ENCODE peak calls at places on chromosomes 13 and 19, in six cellular contexts. P, U, O, K, S and I are unnamed samples.

GRCh38 chr19:45501730-45502014 is 3.4 kb downstream of the PPM1N start:
- DNase-seq in U (no peak), O (no peak), P (no peak), S (no peak), K (no peak), I (no peak)

GRCh38 chr19:8041553-8041952 is 11.0 kb upstream of the CCL25 start:
- DNase-seq in O (no peak), U (no peak), K (no peak), S (no peak), P (no peak), I (no peak)

GRCh38 chr19:38656171-38656981 is 8.9 kb downstream of the ACTN4 start:
- DNase-seq in P (peak), O (no peak), K (no peak), U (no peak), S (peak), I (peak)

GRCh38 chr19:48822514-48822913 is 11.7 kb upstream of the BCAT2 start:
- DNase-seq in O (no peak), K (no peak), S (no peak), U (no peak), P (no peak), I (no peak)

GRCh38 chr13:27775943-27776342 is 16.3 kb upstream of the GSX1 start:
- DNase-seq in U (no peak), S (no peak), P (no peak), K (no peak), O (no peak), I (peak)

GRCh38 chr19:1093811-1094553 is 1.2 kb downstream of the POLR2E start:
- DNase-seq in S (no peak), O (peak), K (no peak), P (no peak), U (no peak), I (no peak)

GRCh38 chr13:110044521-110045200 is 258.3 kb upstream of the IRS2 start:
- DNase-seq in O (no peak), P (peak), U (no peak), S (peak), K (no peak), I (peak)

GRCh38 chr19:30635026-30635985 is 263.1 kb downstream of the ZNF536 start:
- DNase-seq in O (no peak), S (no peak), U (no peak), K (no peak), P (no peak), I (no peak)

GRCh38 chr19:19460761-19461265 is 54.5 kb downstream of the TSSK6 start:
- DNase-seq in K (peak), S (peak), P (peak), U (no peak), O (no peak), I (peak)

GRCh38 chr19:35332817-35333216 is 3.8 kb downstream of the CD22 start:
- DNase-seq in O (no peak), S (no peak), K (no peak), U (no peak), P (no peak), I (no peak)

GRCh38 chr19:31666126-31666525 is 316.9 kb upstream of the TSHZ3 start:
- DNase-seq in U (no peak), K (no peak), S (no peak), P (no peak), O (no peak), I (no peak)

GRCh38 chr13:105272660-105273631 is 1262.5 kb downstream of the EFNB2 start:
- DNase-seq in U (no peak), K (no peak), S (no peak), O (no peak), P (no peak), I (no peak)

GRCh38 chr13:36173923-36174322 is 40.4 kb downstream of the SOHLH2 start:
- DNase-seq in U (no peak), P (no peak), O (no peak), S (no peak), K (no peak), I (no peak)

GRCh38 chr19:43820098-43820860 is 6.8 kb upstream of the ZNF283 start:
- DNase-seq in O (no peak), S (peak), U (no peak), P (peak), K (no peak), I (no peak)

GRCh38 chr19:6551607-6552450 is 21.0 kb downstream of the TNFSF9 start:
- DNase-seq in K (no peak), S (no peak), U (no peak), O (no peak), P (peak), I (no peak)
- TF ChIP-seq CTCF in K (no peak), S (no peak), U (no peak), O (no peak), P (peak), I (no peak)

DNA sequence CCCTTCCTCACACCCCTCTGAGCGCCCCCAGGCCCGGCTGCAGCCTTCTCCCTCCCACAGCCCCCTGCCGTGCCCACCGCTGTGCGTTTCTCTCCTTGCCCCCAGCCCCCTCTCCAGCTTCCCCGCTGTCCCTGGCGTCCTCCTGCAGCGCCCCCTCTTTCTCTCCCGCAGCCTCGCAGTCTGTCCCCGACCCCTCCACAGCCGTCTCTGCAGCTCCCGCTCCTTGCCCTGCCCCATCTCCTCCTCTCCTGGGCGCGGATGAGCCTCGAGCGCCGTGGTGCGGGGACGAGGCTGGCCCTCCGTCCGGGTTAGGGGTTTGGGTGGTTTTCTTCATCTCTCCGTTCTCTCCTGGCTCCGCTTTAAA is 1.1 kb downstream of the KMT5C start:
- DNase-seq in U (no peak), S (no peak), O (no peak), P (no peak), K (peak), I (no peak)
- TF ChIP-seq CTCF in U (no peak), S (no peak), O (no peak), P (no peak), K (no peak), I (peak)

GRCh38 chr13:113877149-113877990 is 13.5 kb upstream of the GAS6 start:
- DNase-seq in S (no peak), U (no peak), P (no peak), K (no peak), O (no peak), I (no peak)
- TF ChIP-seq CTCF in S (no peak), U (no peak), P (no peak), K (no peak), O (no peak), I (no peak)

DNA sequence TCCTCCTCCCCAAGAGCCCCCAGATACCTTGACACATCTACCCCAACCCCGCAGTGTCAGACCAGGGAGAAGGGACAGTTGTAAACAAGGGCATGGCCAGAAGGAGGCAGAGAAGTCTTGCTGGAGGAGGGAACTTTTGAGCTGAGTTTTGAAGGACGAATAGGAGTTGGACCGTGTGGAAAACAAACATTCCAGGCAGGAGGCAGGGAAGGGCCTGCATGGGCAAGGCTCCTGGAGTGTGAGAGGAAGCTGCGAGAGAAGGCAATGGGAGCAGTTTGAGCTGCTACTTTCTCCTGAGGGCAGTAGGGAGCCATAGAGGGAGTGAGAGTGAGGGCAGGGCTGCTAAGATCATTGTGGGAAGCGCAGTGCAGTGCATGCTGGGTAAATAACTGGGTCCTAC is 23.3 kb downstream of the IL12RB1 start:
- DNase-seq in K (peak), O (no peak), P (peak), S (no peak), U (no peak), I (no peak)
- TF ChIP-seq CTCF in K (peak), O (no peak), P (no peak), S (peak), U (no peak), I (no peak)

DNA sequence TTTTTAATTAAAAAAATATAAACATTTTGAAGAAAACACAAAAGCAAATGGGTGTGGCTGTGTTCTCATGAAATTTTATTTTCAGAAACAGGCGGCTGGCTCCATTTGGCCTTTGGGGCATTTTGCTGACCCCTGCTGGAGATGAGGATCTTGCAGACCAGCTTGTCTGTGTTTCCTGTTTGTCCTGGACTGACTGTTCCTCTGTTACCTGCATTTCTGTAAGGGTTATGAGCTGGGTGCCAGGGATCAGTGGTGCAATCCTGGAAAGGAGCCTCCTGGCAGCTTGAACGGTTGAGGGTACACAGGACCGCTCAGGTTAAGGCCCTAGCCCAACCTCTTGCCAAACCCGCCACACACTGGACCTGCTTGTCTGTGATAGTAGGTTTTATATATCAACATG is 49.9 kb downstream of the ZNF787 start:
- DNase-seq in O (no peak), U (no peak), K (peak), S (no peak), P (peak), I (no peak)
- TF ChIP-seq CTCF in O (no peak), U (peak), K (peak), S (peak), P (peak), I (peak)

DNA sequence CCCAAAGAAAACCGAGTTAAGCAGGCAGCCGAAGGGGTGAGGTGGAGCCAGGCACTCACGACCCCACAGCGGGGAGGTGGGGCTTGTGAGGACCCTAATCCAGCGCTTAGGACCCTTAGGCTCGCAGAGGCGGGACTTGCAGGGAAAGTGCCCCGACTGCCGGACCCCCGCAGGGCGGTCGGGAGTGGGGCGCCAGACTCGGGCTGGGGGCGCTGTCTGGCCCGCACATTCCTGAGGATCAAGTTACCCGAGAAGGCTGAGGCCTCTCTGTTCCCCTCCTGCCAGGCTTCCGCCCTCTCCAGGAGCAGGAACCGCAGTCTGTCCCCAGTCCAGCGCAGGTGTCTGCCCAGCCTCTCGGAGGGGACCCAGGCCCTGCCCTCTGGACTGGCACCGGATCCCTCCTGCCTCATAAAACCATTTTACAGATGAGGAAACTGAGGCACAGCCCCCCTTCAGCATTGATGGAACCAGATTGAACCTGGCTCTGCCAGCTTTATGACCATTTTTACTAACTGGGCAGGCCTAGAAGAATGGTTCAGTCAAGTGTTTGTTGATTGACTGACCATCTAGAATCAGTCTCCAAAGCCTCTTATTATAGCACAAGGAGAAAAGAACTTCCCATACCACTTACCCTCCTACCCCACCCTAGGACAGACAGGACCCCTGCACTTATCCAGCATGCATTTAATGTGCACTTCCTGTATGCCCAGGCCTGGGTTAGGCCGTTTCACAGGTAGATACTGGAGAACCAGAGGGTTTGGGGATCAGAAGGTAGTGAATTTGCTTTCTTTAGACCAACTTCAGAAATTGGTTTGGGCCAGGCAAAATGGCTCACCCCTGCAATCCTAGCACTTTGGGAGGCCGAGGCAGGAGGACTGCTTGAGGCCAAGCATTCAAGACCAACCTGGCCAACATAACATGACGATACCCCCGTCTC is 6.7 kb upstream of the JUND start:
- DNase-seq in P (no peak), S (no peak), O (no peak), K (no peak), U (no peak), I (no peak)
- TF ChIP-seq CTCF in P (no peak), S (no peak), O (no peak), K (no peak), U (no peak), I (peak)

DNA sequence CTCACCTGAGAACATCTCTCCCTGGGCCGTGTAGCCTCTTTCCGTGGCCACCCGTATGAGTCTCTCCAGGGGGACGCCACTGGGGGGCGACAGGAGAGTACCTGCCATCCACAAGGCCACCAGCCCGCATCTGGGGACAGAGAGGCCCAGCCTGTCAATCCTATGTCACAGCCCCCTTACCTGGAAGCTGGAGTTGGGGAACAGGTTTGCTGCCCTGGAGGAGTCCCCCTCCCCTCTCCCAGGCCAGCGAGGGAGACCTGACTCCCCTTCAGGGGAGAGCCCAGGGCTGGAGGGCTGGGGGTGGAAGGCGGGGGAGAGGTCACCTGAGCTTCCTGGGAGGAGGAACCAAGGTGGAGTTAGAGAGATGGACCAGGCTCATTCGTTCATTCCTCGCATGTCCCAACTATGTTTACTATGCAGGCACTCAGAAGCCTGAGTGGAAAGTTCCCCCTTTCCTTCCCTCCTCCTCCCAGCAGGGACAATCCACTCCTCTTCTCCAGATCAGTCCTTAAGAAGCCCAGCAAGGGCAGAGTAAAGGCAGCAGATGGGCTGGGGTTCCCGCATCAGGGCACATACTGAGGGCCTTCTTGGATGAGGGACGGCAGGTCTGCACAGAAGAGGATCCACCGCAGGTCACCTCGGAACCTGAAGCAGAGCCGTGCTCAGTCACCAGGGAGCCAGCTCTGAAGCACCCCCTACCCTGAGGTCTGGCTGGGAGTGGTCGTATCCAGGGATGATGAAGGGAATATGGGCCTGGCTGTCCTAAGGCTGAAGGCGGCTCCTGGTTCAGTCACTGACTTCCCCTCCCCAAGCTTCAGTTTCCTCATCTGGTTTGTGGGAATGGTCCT is 5.5 kb downstream of the ACTMAP start:
- DNase-seq in K (peak), U (no peak), S (peak), P (no peak), O (no peak), I (no peak)
- TF ChIP-seq CTCF in K (no peak), U (no peak), S (no peak), P (no peak), O (no peak), I (peak)

GRCh38 chr13:70841240-70842061 is 733.2 kb upstream of the KLHL1 start:
- DNase-seq in U (no peak), K (no peak), S (no peak), O (no peak), P (no peak), I (no peak)
- TF ChIP-seq CTCF in U (no peak), K (no peak), S (no peak), O (no peak), P (no peak), I (no peak)

GRCh38 chr19:33302974-33303790 is 848 bp upstream of the CEBPA start:
- DNase-seq in P (peak), U (peak), K (peak), O (peak), S (peak), I (no peak)

GRCh38 chr19:33303791-33304759 is 1.7 kb upstream of the CEBPA start:
- DNase-seq in S (peak), O (peak), P (peak), U (no peak), K (no peak), I (no peak)

GRCh38 chr19:33301011-33301899 is 1.1 kb downstream of the CEBPA start:
- DNase-seq in P (peak), O (no peak), S (peak), K (peak), U (no peak), I (no peak)

GRCh38 chr19:33301900-33302174 is 497 bp downstream of the CEBPA start:
- DNase-seq in P (no peak), S (no peak), O (no peak), U (no peak), K (no peak), I (no peak)

DNA sequence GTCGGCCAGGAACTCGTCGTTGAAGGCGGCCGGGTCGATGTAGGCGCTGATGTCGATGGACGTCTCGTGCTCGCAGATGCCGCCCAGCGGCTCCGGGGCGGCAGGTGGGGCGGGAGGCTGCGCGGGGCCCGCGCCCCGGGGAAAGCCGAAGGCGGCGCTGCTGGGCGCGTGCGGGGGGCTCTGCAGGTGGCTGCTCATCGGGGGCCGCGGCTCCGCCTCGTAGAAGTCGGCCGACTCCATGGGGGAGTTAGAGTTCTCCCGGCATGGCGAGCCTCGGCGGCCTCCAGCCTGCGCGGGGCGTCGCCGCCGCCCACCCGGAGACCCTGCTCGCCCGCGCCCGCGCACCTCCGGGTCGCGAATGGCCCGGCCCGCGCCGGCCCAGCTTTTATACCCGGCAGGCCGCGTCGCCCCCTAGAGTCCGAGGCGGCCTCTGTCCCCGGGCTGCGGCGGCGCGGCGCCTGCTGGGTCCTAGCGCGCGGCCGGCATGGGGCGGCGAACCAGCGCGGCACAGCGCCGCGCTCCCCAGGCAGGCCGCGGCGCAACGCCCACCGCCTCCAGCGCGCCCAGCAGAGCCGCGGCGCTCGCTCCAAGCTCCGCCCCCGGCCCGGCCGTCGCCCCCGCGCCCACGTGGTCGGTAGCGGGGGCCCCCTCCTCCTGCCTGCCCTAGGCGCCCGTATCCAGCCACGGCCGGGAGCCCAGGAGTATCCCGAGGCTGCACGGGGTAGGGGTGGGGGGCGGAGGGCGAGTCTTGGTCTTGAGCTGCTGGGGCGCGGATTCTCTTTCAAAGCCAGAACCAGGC is at the start of gene CEBPA:
- DNase-seq in O (peak), K (peak), U (peak), S (peak), P (peak), I (peak)
- TF ChIP-seq CTCF in O (no peak), K (peak), U (no peak), S (peak), P (no peak), I (peak)

DNA sequence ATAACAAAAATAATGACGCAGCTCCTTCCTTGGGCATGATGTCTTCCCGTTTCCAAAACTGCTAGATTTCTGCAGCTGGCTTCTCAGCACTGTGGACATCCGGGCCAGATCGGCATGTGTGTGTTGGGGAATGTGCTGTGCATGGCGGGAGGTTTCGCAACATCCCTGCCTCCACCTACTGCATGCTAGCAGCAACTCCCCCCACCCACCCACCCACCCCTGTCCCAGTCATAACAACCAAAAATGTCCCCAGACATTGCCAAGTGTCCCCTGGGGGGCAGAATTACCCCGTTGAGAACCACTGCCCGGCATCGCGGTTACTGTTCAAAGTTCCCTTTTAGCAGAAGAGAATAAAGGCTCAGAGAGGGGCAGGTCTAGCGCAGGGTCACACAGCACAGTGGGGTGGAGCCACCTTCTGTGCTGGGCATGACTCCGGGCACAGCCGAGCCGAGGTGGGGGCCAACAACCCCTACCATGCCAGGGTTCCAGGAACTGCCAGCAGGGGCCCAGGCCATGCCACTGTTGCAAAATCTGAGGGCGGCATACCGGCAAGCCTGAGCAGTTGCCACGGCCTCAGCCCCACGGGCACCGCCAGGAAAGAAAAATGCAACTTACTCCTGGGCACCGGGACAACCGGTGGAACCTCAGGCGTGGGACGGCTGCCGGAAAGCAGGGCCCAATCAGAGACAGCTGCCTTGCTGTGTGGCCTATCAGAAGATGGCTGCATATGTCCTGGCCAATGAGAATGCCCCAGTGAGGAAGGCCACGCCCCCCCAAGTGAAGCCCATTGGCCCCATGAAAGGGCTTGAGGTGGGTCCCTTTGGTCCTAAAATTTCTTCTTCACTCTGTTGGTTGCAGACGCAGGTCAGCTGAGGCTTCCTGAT is 22.5 kb upstream of the NFIC start:
- DNase-seq in S (peak), P (peak), O (peak), U (peak), K (no peak), I (peak)
- TF ChIP-seq CTCF in S (no peak), P (no peak), O (no peak), U (no peak), K (no peak), I (peak)